ENCODE peak calls at places on chromosomes 16 and 17, in six cellular contexts. M, J, Y, P, K and L are unnamed samples.

GRCh38 chr17:29042679-29043538 is at the start of gene PIPOX:
- DNase-seq in M (peak), J (peak), Y (peak), P (peak), K (no peak), L (no peak)

GRCh38 chr17:42413464-42414040 is 9.5 kb downstream of the CAVIN1 start:
- DNase-seq in M (no peak), J (no peak), Y (no peak), P (no peak), K (no peak), L (no peak)

GRCh38 chr16:47921535-47921934 is 234.3 kb downstream of the ABCC12 start:
- DNase-seq in M (no peak), J (no peak), Y (no peak), P (no peak), K (no peak), L (no peak)

GRCh38 chr17:34356194-34356593 is at the start of gene CCL13:
- DNase-seq in M (no peak), J (no peak), Y (no peak), P (no peak), K (no peak), L (no peak)

GRCh38 chr17:52751051-52751450 is 592.5 kb upstream of the CA10 start:
- DNase-seq in M (no peak), J (no peak), Y (no peak), P (no peak), K (no peak), L (peak)

GRCh38 chr16:50509521-50510341 is 38.5 kb upstream of the NKD1 start:
- DNase-seq in M (no peak), J (peak), Y (peak), P (peak), K (no peak), L (no peak)

GRCh38 chr17:63546308-63547082 is 3.8 kb upstream of the DCAF7 start:
- DNase-seq in M (no peak), J (no peak), Y (no peak), P (no peak), K (no peak), L (no peak)

GRCh38 chr16:13298676-13299075 is 397.3 kb downstream of the SHISA9 start:
- DNase-seq in M (no peak), J (no peak), Y (no peak), P (no peak), K (no peak), L (no peak)

GRCh38 chr17:69335018-69335417 is 8.1 kb upstream of the ABCA5 start:
- DNase-seq in M (no peak), J (no peak), Y (peak), P (peak), K (peak), L (no peak)

GRCh38 chr17:65278050-65278819 is 141.1 kb downstream of the RGS9 start:
- DNase-seq in M (peak), J (peak), Y (peak), P (peak), K (peak), L (no peak)

GRCh38 chr17:69050999-69051775 is 9.5 kb downstream of the ABCA9 start:
- DNase-seq in M (no peak), J (no peak), Y (peak), P (no peak), K (no peak), L (no peak)

GRCh38 chr17:49695698-49696232 is 12.0 kb downstream of the SLC35B1 start:
- DNase-seq in M (no peak), J (no peak), Y (no peak), P (no peak), K (no peak), L (no peak)

GRCh38 chr17:49787932-49788442 is 494 bp upstream of the KAT7 start:
- DNase-seq in M (peak), J (no peak), Y (no peak), P (peak), K (no peak), L (no peak)

GRCh38 chr16:10987361-10988163 is 43.2 kb downstream of the CLEC16A start:
- DNase-seq in M (no peak), J (no peak), Y (no peak), P (no peak), K (no peak), L (no peak)

GRCh38 chr17:81049973-81050551 is 15.1 kb downstream of the BAIAP2 start:
- DNase-seq in M (no peak), J (peak), Y (no peak), P (peak), K (no peak), L (no peak)

GRCh38 chr16:68368602-68368944 is 57.8 kb downstream of the PRMT7 start:
- DNase-seq in M (no peak), J (no peak), Y (no peak), P (no peak), K (no peak), L (no peak)

GRCh38 chr17:33684714-33685113 is 391.6 kb upstream of the ASIC2 start:
- DNase-seq in M (no peak), J (no peak), Y (no peak), P (no peak), K (no peak), L (no peak)

GRCh38 chr16:89903908-89904515 is 14.7 kb upstream of the MC1R start:
- DNase-seq in M (no peak), J (no peak), Y (no peak), P (no peak), K (no peak), L (no peak)

GRCh38 chr17:44787271-44787940 is 28.6 kb downstream of the ADAM11 start:
- DNase-seq in M (no peak), J (no peak), Y (no peak), P (no peak), K (no peak), L (peak)

GRCh38 chr16:58128721-58129096 is 472 bp downstream of the CFAP20 start:
- DNase-seq in M (peak), J (peak), Y (no peak), P (peak), K (no peak), L (no peak)

GRCh38 chr17:4101127-4101798 is 41.6 kb downstream of the ZZEF1 start:
- DNase-seq in M (peak), J (no peak), Y (peak), P (no peak), K (no peak), L (no peak)

GRCh38 chr17:77371888-77372443 is 231.2 kb downstream of the SEC14L1 start:
- DNase-seq in M (no peak), J (peak), Y (no peak), P (no peak), K (no peak), L (peak)

GRCh38 chr17:77375108-77375507 is 234.3 kb downstream of the SEC14L1 start:
- DNase-seq in M (peak), J (no peak), Y (no peak), P (no peak), K (no peak), L (no peak)

GRCh38 chr17:77374170-77374936 is 233.6 kb downstream of the SEC14L1 start:
- DNase-seq in M (peak), J (peak), Y (peak), P (peak), K (no peak), L (peak)

GRCh38 chr17:77372444-77373297 is 231.9 kb downstream of the SEC14L1 start:
- DNase-seq in M (peak), J (peak), Y (peak), P (peak), K (no peak), L (peak)

DNA sequence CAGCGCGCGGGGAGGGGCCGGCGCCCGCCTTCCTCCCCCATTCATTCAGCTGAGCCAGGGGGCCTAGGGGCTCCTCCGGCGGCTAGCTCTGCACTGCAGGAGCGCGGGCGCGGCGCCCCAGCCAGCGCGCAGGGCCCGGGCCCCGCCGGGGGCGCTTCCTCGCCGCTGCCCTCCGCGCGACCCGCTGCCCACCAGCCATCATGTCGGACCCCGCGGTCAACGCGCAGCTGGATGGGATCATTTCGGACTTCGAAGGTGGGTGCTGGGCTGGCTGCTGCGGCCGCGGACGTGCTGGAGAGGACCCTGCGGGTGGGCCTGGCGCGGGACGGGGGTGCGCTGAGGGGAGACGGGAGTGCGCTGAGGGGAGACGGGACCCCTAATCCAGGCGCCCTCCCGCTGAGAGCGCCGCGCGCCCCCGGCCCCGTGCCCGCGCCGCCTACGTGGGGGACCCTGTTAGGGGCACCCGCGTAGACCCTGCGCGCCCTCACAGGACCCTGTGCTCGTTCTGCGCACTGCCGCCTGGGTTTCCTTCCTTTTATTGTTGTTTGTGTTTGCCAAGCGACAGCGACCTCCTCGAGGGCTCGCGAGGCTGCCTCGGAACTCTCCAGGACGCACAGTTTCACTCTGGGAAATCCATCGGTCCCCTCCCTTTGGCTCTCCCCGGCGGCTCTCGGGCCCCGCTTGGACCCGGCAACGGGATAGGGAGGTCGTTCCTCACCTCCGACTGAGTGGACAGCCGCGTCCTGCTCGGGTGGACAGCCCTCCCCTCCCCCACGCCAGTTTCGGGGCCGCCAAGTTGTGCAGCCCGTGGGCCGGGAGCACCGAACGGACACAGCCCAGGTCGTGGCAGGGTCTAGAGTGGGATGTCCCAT is 232.8 kb downstream of the SEC14L1 start:
- DNase-seq in M (peak), J (peak), Y (no peak), P (peak), K (no peak), L (peak)
- TF ChIP-seq POLR2A in M (no peak), J (no peak), Y (peak), P (no peak), K (no peak), L (no peak)

GRCh38 chr16:1403733-1404132 is 10.8 kb downstream of the UNKL start:
- DNase-seq in M (no peak), J (no peak), Y (no peak), P (no peak), K (no peak), L (no peak)

GRCh38 chr16:1398826-1399581 is 15.5 kb downstream of the UNKL start:
- DNase-seq in M (no peak), J (no peak), Y (no peak), P (no peak), K (no peak), L (no peak)

GRCh38 chr16:1401758-1402154 is 12.7 kb downstream of the UNKL start:
- DNase-seq in M (no peak), J (no peak), Y (no peak), P (no peak), K (no peak), L (no peak)

GRCh38 chr16:1401061-1401757 is 13.3 kb downstream of the UNKL start:
- DNase-seq in M (no peak), J (no peak), Y (no peak), P (no peak), K (no peak), L (no peak)

GRCh38 chr16:1403036-1403435 is 11.5 kb downstream of the UNKL start:
- DNase-seq in M (no peak), J (no peak), Y (no peak), P (no peak), K (no peak), L (no peak)
- TF ChIP-seq POLR2A in M (no peak), J (no peak), Y (no peak), P (no peak), K (no peak), L (no peak)

DNA sequence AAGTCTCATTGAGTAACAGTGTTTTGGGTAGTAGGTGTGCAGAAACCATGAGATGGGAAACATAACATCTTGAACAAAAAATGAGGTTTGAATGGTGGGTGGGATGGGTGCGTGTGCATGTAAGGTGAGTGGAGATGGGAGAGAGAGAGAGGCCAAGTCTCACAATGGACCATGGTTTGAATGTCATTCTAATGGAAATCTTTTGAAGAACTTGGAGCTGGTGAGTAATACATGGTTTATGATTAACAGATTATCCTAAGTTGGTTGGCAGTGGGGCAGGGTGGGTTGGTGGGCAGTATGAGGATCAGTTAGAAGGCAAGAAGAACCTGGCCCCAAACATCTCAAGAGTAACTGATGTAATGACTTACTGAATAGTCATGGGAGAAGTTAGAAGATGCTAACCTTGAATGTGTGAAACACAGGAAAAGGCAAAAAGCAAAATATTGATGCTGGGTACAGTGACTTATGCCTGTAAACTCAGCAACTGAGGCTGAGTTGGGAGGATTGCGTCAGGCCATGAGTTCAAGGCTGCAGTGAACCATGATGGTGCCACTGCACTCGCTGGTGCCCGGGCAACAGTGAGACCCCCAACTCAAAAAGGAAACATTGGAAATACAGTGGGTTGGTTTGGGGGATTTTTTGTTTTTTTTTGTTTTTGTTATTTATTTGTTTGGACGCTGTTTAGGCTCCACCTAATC is 32.7 kb downstream of the ZNF207 start:
- DNase-seq in M (no peak), J (no peak), Y (no peak), P (no peak), K (no peak), L (no peak)
- TF ChIP-seq POLR2A in M (no peak), J (no peak), Y (peak), P (no peak), K (no peak), L (no peak)

GRCh38 chr16:85527042-85527766 is 85.9 kb upstream of the GSE1 start:
- DNase-seq in M (no peak), J (no peak), Y (no peak), P (no peak), K (no peak), L (no peak)
- TF ChIP-seq POLR2A in M (no peak), J (no peak), Y (no peak), P (no peak), K (no peak), L (no peak)

DNA sequence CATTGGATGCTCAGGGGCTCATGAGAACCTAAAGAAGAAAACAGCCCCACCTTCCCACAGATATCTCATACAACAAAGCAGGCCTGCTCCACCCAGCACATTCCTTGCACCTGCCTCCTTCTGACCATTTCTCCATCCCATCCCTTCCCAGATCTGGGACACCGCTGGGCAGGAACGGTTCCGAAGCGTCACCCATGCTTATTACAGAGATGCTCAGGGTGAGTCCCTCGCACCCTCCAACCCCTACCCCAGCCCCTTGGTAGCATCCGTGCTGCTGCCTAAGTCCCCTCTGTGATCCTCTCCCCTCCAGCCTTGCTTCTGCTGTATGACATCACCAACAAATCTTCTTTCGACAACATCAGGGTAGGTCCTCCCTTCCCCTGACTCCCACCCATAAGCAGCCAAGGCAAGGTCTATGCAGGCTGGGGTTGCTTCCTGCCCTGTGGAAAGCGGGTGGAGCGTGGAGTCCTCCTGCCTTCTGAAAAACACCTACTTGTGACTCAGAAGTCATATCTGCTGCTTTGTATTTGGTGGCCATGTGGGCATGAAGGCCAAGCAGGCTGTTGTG is 5.4 kb upstream of the NHERF1 start:
- DNase-seq in M (no peak), J (no peak), Y (no peak), P (no peak), K (no peak), L (peak)
- TF ChIP-seq POLR2A in M (no peak), J (no peak), Y (no peak), P (no peak), K (no peak), L (no peak)

GRCh38 chr17:48541574-48542113 is 3.3 kb downstream of the HOXB2 start:
- DNase-seq in M (peak), J (no peak), Y (no peak), P (no peak), K (no peak), L (no peak)

GRCh38 chr17:48544356-48545021 is 420 bp downstream of the HOXB2 start:
- DNase-seq in M (peak), J (peak), Y (peak), P (no peak), K (no peak), L (no peak)

GRCh38 chr17:48542114-48542955 is 2.6 kb downstream of the HOXB2 start:
- DNase-seq in M (no peak), J (no peak), Y (peak), P (no peak), K (no peak), L (no peak)

GRCh38 chr17:48543854-48544355 is 1.0 kb downstream of the HOXB2 start:
- DNase-seq in M (no peak), J (no peak), Y (no peak), P (no peak), K (no peak), L (no peak)

GRCh38 chr17:48542956-48543853 is 1.7 kb downstream of the HOXB2 start:
- DNase-seq in M (peak), J (no peak), Y (peak), P (no peak), K (peak), L (no peak)
- TF ChIP-seq POLR2A in M (no peak), J (no peak), Y (no peak), P (no peak), K (peak), L (no peak)

GRCh38 chr16:1938910-1939309 is 4.1 kb downstream of the MSRB1 start:
- DNase-seq in M (no peak), J (no peak), Y (no peak), P (peak), K (no peak), L (no peak)

GRCh38 chr16:1941162-1941923 is 1.7 kb downstream of the MSRB1 start:
- DNase-seq in M (no peak), J (peak), Y (no peak), P (no peak), K (no peak), L (no peak)

GRCh38 chr16:1941924-1942809 is 832 bp downstream of the MSRB1 start:
- DNase-seq in M (no peak), J (peak), Y (no peak), P (peak), K (no peak), L (peak)

GRCh38 chr16:1938316-1938715 is 4.7 kb downstream of the MSRB1 start:
- DNase-seq in M (no peak), J (no peak), Y (no peak), P (peak), K (no peak), L (no peak)

DNA sequence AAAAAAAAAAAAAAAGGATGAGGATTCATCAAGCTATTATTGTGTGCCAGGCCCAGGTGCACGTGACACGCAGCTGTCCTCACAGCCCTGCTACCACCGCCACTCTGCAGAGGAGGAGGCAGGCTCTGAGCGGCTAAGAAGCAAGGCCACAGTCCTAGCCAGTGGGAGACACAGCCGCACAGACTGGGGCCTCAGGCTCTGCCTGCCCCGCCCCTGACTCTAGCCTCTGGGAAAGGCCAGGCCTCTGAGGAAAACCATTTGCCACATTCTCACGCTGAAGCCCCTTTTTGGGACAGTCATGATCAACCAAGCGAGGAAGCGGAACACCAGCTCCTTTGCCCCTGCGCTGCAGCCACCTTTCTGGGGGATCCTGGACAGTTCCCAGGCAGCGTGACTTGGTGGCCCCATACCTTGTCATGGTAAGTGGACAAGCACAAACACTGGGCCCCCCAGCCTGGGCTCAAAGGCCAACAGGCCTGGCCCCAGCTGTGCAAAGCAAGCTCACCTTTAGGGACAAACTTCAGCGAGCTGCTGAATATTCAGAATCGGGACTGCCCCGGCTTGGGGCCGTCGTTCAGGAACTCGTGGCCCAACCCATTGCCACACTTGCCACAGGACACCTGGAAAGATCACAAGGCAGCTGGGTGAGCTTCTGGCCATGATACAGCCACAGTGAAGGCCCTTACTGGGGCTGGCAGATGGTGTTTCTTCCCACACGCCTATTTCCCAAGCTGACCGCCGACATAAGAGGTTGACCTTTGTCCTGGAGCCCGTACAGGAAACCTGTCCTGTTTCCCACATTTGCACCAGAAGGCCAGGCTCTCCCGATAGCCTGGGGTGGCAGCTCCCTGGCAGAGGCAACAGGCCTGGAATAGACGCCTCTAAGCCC is 2.5 kb downstream of the MSRB1 start:
- DNase-seq in M (no peak), J (peak), Y (no peak), P (no peak), K (no peak), L (no peak)
- TF ChIP-seq POLR2A in M (no peak), J (peak), Y (no peak), P (no peak), K (no peak), L (no peak)

DNA sequence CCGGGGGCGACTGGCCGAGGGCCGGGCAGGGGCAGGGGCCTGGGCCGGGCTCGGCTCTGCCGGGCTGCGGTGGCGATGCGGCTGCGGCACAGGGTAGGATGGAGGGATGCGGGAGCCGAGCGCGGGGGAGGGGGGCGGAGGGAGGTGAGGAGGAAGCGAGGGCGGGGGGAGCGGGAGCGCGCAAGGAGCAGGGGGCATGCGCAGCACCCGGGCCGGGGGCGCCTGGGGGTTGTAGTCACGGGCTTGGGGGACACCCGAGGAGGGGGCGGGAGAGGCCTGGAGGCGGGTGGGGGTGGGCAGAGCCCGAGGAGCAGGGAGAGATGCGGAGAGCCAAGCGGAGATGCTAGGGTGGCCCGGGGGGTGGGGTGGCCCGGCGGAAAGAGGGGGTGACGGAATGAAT is at the start of gene STX1B:
- DNase-seq in M (no peak), J (no peak), Y (no peak), P (no peak), K (no peak), L (no peak)
- TF ChIP-seq POLR2A in M (no peak), J (no peak), Y (no peak), P (no peak), K (no peak), L (no peak)

GRCh38 chr17:7844292-7845154 is 10.3 kb upstream of the TMEM88 start:
- DNase-seq in M (peak), J (peak), Y (peak), P (peak), K (peak), L (peak)
- TF ChIP-seq POLR2A in M (peak), J (peak), Y (peak), P (peak), K (peak), L (no peak)